ENCODE peak calls at places on chromosome X, in seven cellular contexts. P, E, L, W, C, V and O are unnamed samples.

GRCh38 chrX:97847885-97848679 is 964.4 kb downstream of the RPA4 start:
- DNase-seq in W (no peak), L (no peak), E (no peak), V (no peak), P (no peak), C (no peak), O (no peak)

GRCh38 chrX:111822191-111822590 is 53.8 kb upstream of the TRPC5OS start:
- DNase-seq in V (no peak), L (no peak), E (no peak), P (no peak), C (no peak), W (no peak), O (no peak)

GRCh38 chrX:10636337-10636736 is 16.0 kb upstream of the MID1 start:
- DNase-seq in E (no peak), P (no peak), L (no peak), W (peak), V (peak), C (no peak), O (no peak)

GRCh38 chrX:135981010-135981409 is 4.2 kb upstream of the SLC9A6 start:
- DNase-seq in E (no peak), P (no peak), C (no peak), W (no peak), L (no peak), V (no peak), O (no peak)

GRCh38 chrX:48905090-48905790 is 6.2 kb downstream of the SLC35A2 start:
- DNase-seq in C (no peak), P (no peak), L (no peak), E (no peak), V (no peak), W (no peak), O (no peak)

GRCh38 chrX:155662297-155662696 is 49.5 kb upstream of the TMLHE start:
- DNase-seq in C (no peak), V (peak), L (no peak), W (peak), P (peak), E (peak), O (no peak)

GRCh38 chrX:103343105-103343504 is 13.1 kb downstream of the TCEAL7 start:
- DNase-seq in V (peak), C (no peak), P (peak), L (peak), W (peak), E (peak), O (peak)

GRCh38 chrX:51641421-51642021 is 22.8 kb upstream of the CENPVL3 start:
- DNase-seq in W (peak), C (no peak), L (no peak), E (no peak), V (peak), P (peak), O (peak)

GRCh38 chrX:48938721-48939416 is 18.5 kb downstream of the OTUD5 start:
- DNase-seq in W (no peak), P (peak), C (no peak), L (peak), E (no peak), V (no peak), O (no peak)

GRCh38 chrX:44042731-44043130 is 69.5 kb upstream of the NDP start:
- DNase-seq in W (peak), C (no peak), E (no peak), P (no peak), L (no peak), V (peak), O (no peak)

GRCh38 chrX:152641256-152641875 is 3.7 kb downstream of the GABRQ start:
- DNase-seq in P (no peak), E (no peak), V (no peak), C (no peak), W (no peak), L (no peak), O (no peak)

GRCh38 chrX:141278306-141278705 is 36.0 kb upstream of the SPANXC start:
- DNase-seq in C (no peak), P (peak), L (no peak), E (no peak), W (peak), V (peak), O (no peak)

GRCh38 chrX:15853586-15854079 is 980 bp downstream of the AP1S2 start:
- DNase-seq in W (peak), V (no peak), P (no peak), E (no peak), C (no peak), L (no peak), O (no peak)

GRCh38 chrX:15855562-15856256 is 1.1 kb upstream of the AP1S2 start:
- DNase-seq in E (no peak), W (no peak), V (no peak), P (peak), C (no peak), L (no peak), O (no peak)

GRCh38 chrX:15854712-15855561 is at the start of gene AP1S2:
- DNase-seq in V (peak), L (peak), E (peak), P (peak), W (peak), C (peak), O (peak)

GRCh38 chrX:15856580-15856979 is 2.0 kb upstream of the AP1S2 start:
- DNase-seq in C (no peak), W (no peak), E (no peak), V (no peak), P (no peak), L (no peak), O (no peak)

DNA sequence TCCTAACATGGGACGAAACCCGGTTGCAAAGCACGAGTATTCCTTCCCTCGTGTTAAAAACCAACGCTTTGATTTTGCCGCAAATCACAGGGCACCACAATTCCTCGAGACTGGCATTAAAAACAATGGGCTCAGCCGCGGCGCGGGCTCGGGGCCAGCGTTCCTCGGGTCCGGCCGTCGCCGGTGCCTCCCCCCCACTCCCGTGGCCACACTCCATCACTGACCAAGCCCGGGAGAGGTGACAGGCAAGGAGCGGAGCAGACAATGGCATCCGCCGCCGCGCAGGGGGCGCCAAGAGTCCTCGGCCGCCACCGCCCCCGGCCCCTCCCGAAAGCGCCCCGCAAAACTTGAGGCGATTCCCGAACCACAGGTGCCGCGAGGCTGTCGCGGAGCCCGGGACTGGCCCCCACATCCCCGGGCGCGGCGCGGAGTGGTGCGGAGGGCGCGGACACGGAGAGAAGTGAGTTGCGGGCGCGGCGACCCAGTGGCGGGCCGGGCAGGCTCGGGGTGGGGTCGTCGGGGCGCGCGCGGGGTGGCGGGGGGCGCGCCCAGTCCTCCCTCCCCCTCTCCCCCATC is 445 bp downstream of the AP1S2 start:
- DNase-seq in L (peak), C (peak), P (peak), V (peak), W (peak), E (peak), O (peak)
- TF ChIP-seq CTCF in L (peak), C (no peak), P (peak), V (peak), W (no peak), E (no peak), O (peak)

GRCh38 chrX:95903490-95903889 is 781.2 kb upstream of the DIAPH2 start:
- DNase-seq in L (no peak), P (no peak), W (no peak), C (no peak), E (no peak), V (no peak), O (no peak)
- TF ChIP-seq CTCF in L (no peak), P (no peak), W (no peak), C (no peak), E (no peak), V (no peak), O (no peak)

DNA sequence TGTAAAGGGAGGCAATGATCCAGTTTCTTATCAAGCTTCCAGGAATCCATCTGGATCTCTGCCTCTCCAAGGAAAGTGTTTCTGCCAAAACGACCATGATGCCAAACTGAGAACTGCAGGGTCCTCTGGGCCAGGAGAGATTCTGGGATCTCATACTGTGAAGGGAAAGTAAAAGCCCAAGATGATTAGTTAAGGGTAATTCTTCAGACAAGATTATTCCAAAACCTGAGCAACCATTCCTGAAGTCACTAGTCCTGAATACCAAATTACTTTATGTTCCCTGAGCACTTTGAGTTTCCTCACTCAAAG is 42.0 kb downstream of the SRPX2 start:
- DNase-seq in C (no peak), L (no peak), P (no peak), V (no peak), E (no peak), W (no peak), O (no peak)
- TF ChIP-seq CTCF in C (peak), L (no peak), P (no peak), V (no peak), E (no peak), W (no peak), O (no peak)

DNA sequence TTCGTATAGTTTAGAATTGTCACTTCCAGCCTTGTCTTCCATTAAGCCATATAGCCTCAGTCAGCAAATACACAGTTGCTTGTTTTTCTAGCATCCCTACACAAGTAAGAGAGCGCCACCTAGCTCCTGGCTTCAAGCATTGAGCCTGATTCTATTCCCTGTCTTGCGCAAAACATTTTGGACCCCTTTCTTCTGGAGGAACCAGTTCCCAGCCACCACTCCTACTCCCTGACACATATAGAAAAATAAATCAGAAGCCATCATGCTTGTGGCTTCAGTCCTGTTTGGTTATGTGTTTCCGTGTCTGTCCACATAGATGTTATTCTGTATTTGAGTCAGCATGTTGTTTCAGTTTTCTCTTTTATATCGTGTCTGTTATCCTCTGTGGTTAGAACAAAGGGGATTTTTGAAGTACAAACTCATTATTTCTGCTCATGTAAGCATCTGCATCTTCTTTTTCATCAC is 59.9 kb downstream of the GK start:
- DNase-seq in P (peak), C (peak), L (peak), E (peak), V (peak), W (peak), O (peak)
- TF ChIP-seq CTCF in P (peak), C (peak), L (no peak), E (peak), V (peak), W (peak), O (peak)

GRCh38 chrX:108134724-108135123 is 43.1 kb downstream of the ATG4A start:
- DNase-seq in C (no peak), E (no peak), V (no peak), L (no peak), W (no peak), P (no peak), O (no peak)
- TF ChIP-seq CTCF in C (no peak), E (no peak), V (no peak), L (no peak), W (peak), P (peak), O (no peak)

GRCh38 chrX:13690836-13691235 is 1.9 kb downstream of the RAB9A start:
- DNase-seq in E (no peak), C (no peak), W (peak), V (no peak), P (no peak), L (peak), O (no peak)
- TF ChIP-seq CTCF in E (no peak), C (no peak), W (peak), V (peak), P (peak), L (peak), O (peak)

GRCh38 chrX:23694606-23695005 is 27.3 kb downstream of the PRDX4 start:
- DNase-seq in P (peak), E (peak), W (peak), L (peak), C (peak), V (peak), O (peak)
- TF ChIP-seq CTCF in P (peak), E (peak), W (peak), L (peak), C (peak), V (peak), O (peak)